ENCODE peak calls at places on chromosomes 2 and 18, in eight cellular contexts. N, E, M, B, K, G, O and P are unnamed samples.

GRCh38 chr18:49101230-49101629 is 150.5 kb upstream of the SMAD7 start:
- DNase-seq in N (no peak), E (no peak), M (no peak), B (no peak), K (no peak), G (no peak), O (no peak), P (no peak)

GRCh38 chr2:204268458-204268857 is 276.8 kb upstream of the PARD3B start:
- DNase-seq in N (no peak), E (no peak), M (no peak), B (no peak), K (no peak), G (no peak), O (no peak), P (no peak)

GRCh38 chr18:77077836-77078456 is 54.6 kb downstream of the MBP start:
- DNase-seq in N (no peak), E (no peak), M (no peak), B (no peak), K (no peak), G (no peak), O (no peak), P (no peak)

GRCh38 chr2:225223301-225223700 is 176.2 kb upstream of the NYAP2 start:
- DNase-seq in N (peak), E (no peak), M (no peak), B (no peak), K (no peak), G (no peak), O (no peak), P (no peak)

GRCh38 chr18:44758821-44759624 is 78.3 kb downstream of the SETBP1 start:
- DNase-seq in N (no peak), E (no peak), M (peak), B (no peak), K (no peak), G (no peak), O (no peak), P (no peak)

GRCh38 chr2:232351686-232352510 is 26.7 kb upstream of the ALPP start:
- DNase-seq in N (no peak), E (peak), M (peak), B (no peak), K (no peak), G (no peak), O (no peak), P (no peak)

GRCh38 chr2:233995985-233996384 is 54.5 kb upstream of the SPP2 start:
- DNase-seq in N (no peak), E (no peak), M (no peak), B (no peak), K (no peak), G (no peak), O (no peak), P (no peak)

GRCh38 chr2:1528273-1529064 is 115.2 kb downstream of the TPO start:
- DNase-seq in N (no peak), E (no peak), M (no peak), B (no peak), K (peak), G (no peak), O (no peak), P (no peak)

GRCh38 chr2:132627542-132627941 is 42.5 kb downstream of the LYPD1 start:
- DNase-seq in N (no peak), E (no peak), M (no peak), B (no peak), K (no peak), G (no peak), O (no peak), P (no peak)

GRCh38 chr2:154608438-154608837 is 90.1 kb upstream of the KCNJ3 start:
- DNase-seq in N (no peak), E (no peak), M (no peak), B (no peak), K (no peak), G (no peak), O (no peak), P (no peak)

GRCh38 chr2:153487482-153487881 is 8.9 kb upstream of the RPRM start:
- DNase-seq in N (no peak), E (no peak), M (no peak), B (no peak), K (no peak), G (no peak), O (no peak), P (no peak)

GRCh38 chr2:240876035-240876474 is 7.4 kb downstream of the AGXT start:
- DNase-seq in N (no peak), E (no peak), M (peak), B (no peak), K (no peak), G (peak), O (no peak), P (no peak)

GRCh38 chr2:168703926-168704325 is 98.5 kb upstream of the NOSTRIN start:
- DNase-seq in N (no peak), E (no peak), M (no peak), B (no peak), K (no peak), G (no peak), O (no peak), P (no peak)

GRCh38 chr2:31038385-31038784 is 99.9 kb downstream of the GALNT14 start:
- DNase-seq in N (peak), E (peak), M (no peak), B (no peak), K (peak), G (no peak), O (no peak), P (peak)

GRCh38 chr18:52861558-52861957 is 521.6 kb downstream of the DCC start:
- DNase-seq in N (no peak), E (no peak), M (no peak), B (no peak), K (no peak), G (no peak), O (no peak), P (no peak)

GRCh38 chr2:219287569-219288265 is 8.6 kb downstream of the DNAJB2 start:
- DNase-seq in N (no peak), E (no peak), M (no peak), B (no peak), K (no peak), G (no peak), O (no peak), P (no peak)

GRCh38 chr2:163345795-163346573 is 389.8 kb downstream of the FIGN start:
- DNase-seq in N (peak), E (peak), M (no peak), B (peak), K (peak), G (no peak), O (no peak), P (no peak)

GRCh38 chr2:191923652-191923997 is 76.7 kb upstream of the CAVIN2 start:
- DNase-seq in N (no peak), E (no peak), M (no peak), B (no peak), K (no peak), G (no peak), O (no peak), P (no peak)

GRCh38 chr2:216391401-216391800 is 19.1 kb upstream of the MARCHF4 start:
- DNase-seq in N (no peak), E (no peak), M (no peak), B (no peak), K (peak), G (no peak), O (no peak), P (no peak)

GRCh38 chr2:170848587-170848986 is 31.9 kb downstream of the GAD1 start:
- DNase-seq in N (no peak), E (no peak), M (no peak), B (no peak), K (peak), G (no peak), O (no peak), P (no peak)

GRCh38 chr18:68734311-68734710 is 19.4 kb upstream of the TMX3 start:
- DNase-seq in N (no peak), E (no peak), M (no peak), B (no peak), K (no peak), G (no peak), O (no peak), P (no peak)

GRCh38 chr18:67766930-67767329 is 250.4 kb upstream of the DSEL start:
- DNase-seq in N (no peak), E (no peak), M (no peak), B (no peak), K (peak), G (no peak), O (no peak), P (no peak)

GRCh38 chr2:6921321-6921922 is 4.2 kb downstream of the RNF144A start:
- DNase-seq in N (no peak), E (no peak), M (no peak), B (no peak), K (no peak), G (peak), O (no peak), P (no peak)

GRCh38 chr2:11621465-11621864 is 48.5 kb downstream of the NTSR2 start:
- DNase-seq in N (peak), E (no peak), M (peak), B (no peak), K (no peak), G (no peak), O (no peak), P (no peak)

GRCh38 chr2:56040189-56040588 is 116.6 kb upstream of the EFEMP1 start:
- DNase-seq in N (no peak), E (no peak), M (no peak), B (no peak), K (no peak), G (no peak), O (no peak), P (no peak)

GRCh38 chr2:171855401-171855800 is 38.6 kb downstream of the SLC25A12 start:
- DNase-seq in N (no peak), E (no peak), M (no peak), B (no peak), K (no peak), G (no peak), O (no peak), P (no peak)

GRCh38 chr18:3262234-3263171 is 570 bp downstream of the MYL12B start:
- DNase-seq in N (no peak), E (no peak), M (peak), B (no peak), K (no peak), G (no peak), O (no peak), P (no peak)

GRCh38 chr2:61456746-61457420 is 14.0 kb downstream of the USP34 start:
- DNase-seq in N (no peak), E (no peak), M (no peak), B (no peak), K (no peak), G (no peak), O (no peak), P (no peak)

GRCh38 chr2:150672311-150672710 is 184.8 kb upstream of the RND3 start:
- DNase-seq in N (no peak), E (no peak), M (no peak), B (no peak), K (no peak), G (no peak), O (no peak), P (no peak)

GRCh38 chr2:63287961-63288360 is 237.3 kb downstream of the OTX1 start:
- DNase-seq in N (no peak), E (no peak), M (no peak), B (no peak), K (no peak), G (no peak), O (no peak), P (no peak)

GRCh38 chr18:74868461-74868860 is 270.8 kb downstream of the ZNF407 start:
- DNase-seq in N (no peak), E (no peak), M (no peak), B (no peak), K (no peak), G (peak), O (no peak), P (no peak)

GRCh38 chr18:75408554-75409506 is 18.7 kb downstream of the SMIM21 start:
- DNase-seq in N (no peak), E (no peak), M (peak), B (peak), K (peak), G (no peak), O (no peak), P (no peak)

GRCh38 chr2:206230060-206230890 is 44.2 kb upstream of the ZDBF2 start:
- DNase-seq in N (no peak), E (peak), M (no peak), B (no peak), K (peak), G (no peak), O (no peak), P (peak)

GRCh38 chr2:235868224-235868623 is 300.0 kb downstream of the GBX2 start:
- DNase-seq in N (no peak), E (no peak), M (no peak), B (no peak), K (no peak), G (no peak), O (no peak), P (no peak)

GRCh38 chr18:48540329-48541025 is 1.6 kb downstream of the CTIF start:
- DNase-seq in N (peak), E (peak), M (peak), B (peak), K (peak), G (peak), O (no peak), P (peak)

GRCh38 chr2:121231385-121232000 is 53.5 kb downstream of the TFCP2L1 start:
- DNase-seq in N (no peak), E (no peak), M (peak), B (no peak), K (no peak), G (no peak), O (no peak), P (no peak)

GRCh38 chr2:127324635-127325034 is 30.7 kb upstream of the ERCC3 start:
- DNase-seq in N (peak), E (peak), M (no peak), B (peak), K (peak), G (no peak), O (no peak), P (no peak)

GRCh38 chr2:64650722-64651338 is 2.9 kb downstream of the SERTAD2 start:
- DNase-seq in N (no peak), E (no peak), M (no peak), B (no peak), K (no peak), G (no peak), O (no peak), P (no peak)